ENCODE peak calls at places on chromosomes 3 and 15, in seven cellular contexts. One of them, this sample, is unnamed.
A peak's percentile ranks its signal among the peaks of the same experiment; 100 is the strongest.

GRCh38 chr15:58588096-58588495 is 156.3 kb downstream of the LIPC start:
- DNase-seq in GF-D8: no peak
- DNase-seq in posterior vena cava: no peak
- DNase-seq in psoas muscle: no peak
- DNase-seq in AG20443: no peak
- DNase-seq in Peyer's patch: no peak
- DNase-seq in adrenal gland: no peak
- DNase-seq in this sample: no peak

GRCh38 chr3:58466899-58467563 is 24.9 kb upstream of the KCTD6 start:
- DNase-seq in GF-D8: no peak
- DNase-seq in posterior vena cava: no peak
- DNase-seq in psoas muscle: no peak
- DNase-seq in AG20443: no peak
- DNase-seq in Peyer's patch: no peak
- DNase-seq in adrenal gland: no peak
- DNase-seq in this sample: no peak

GRCh38 chr15:65918936-65919335 is 49.6 kb downstream of the RAB11A start:
- DNase-seq in GF-D8: no peak
- DNase-seq in posterior vena cava: no peak
- DNase-seq in psoas muscle: no peak
- DNase-seq in AG20443: no peak
- DNase-seq in Peyer's patch: no peak
- DNase-seq in adrenal gland: no peak
- DNase-seq in this sample: no peak

GRCh38 chr3:129694228-129694627 is 87.8 kb upstream of the PLXND1 start:
- DNase-seq in GF-D8: no peak
- DNase-seq in posterior vena cava: no peak
- DNase-seq in psoas muscle: no peak
- DNase-seq in AG20443: no peak
- DNase-seq in Peyer's patch: no peak
- DNase-seq in adrenal gland: no peak
- DNase-seq in this sample: no peak

GRCh38 chr3:12454808-12455121 is 29.5 kb upstream of the TSEN2 start:
- DNase-seq in GF-D8: no peak
- DNase-seq in posterior vena cava: no peak
- DNase-seq in psoas muscle: no peak
- DNase-seq in AG20443: no peak
- DNase-seq in Peyer's patch: no peak
- DNase-seq in adrenal gland: no peak
- DNase-seq in this sample: no peak

GRCh38 chr3:138781012-138781470 is 53.7 kb downstream of the PIK3CB start:
- DNase-seq in GF-D8: no peak
- DNase-seq in posterior vena cava: no peak
- DNase-seq in psoas muscle: no peak
- DNase-seq in AG20443: no peak
- DNase-seq in Peyer's patch: no peak
- DNase-seq in adrenal gland: no peak
- DNase-seq in this sample: no peak

GRCh38 chr15:33107950-33108349 is 86.6 kb downstream of the FMN1 start:
- DNase-seq in GF-D8: no peak
- DNase-seq in posterior vena cava: no peak
- DNase-seq in psoas muscle: no peak
- DNase-seq in AG20443: no peak
- DNase-seq in Peyer's patch: no peak
- DNase-seq in adrenal gland: no peak
- DNase-seq in this sample: no peak

GRCh38 chr3:53357457-53357856 is 10.1 kb upstream of the DCP1A start:
- DNase-seq in GF-D8: no peak
- DNase-seq in posterior vena cava: no peak
- DNase-seq in psoas muscle: no peak
- DNase-seq in AG20443: no peak
- DNase-seq in Peyer's patch: no peak
- DNase-seq in adrenal gland: no peak
- DNase-seq in this sample: no peak

GRCh38 chr3:182142928-182143327 is 431.2 kb downstream of the SOX2 start:
- DNase-seq in GF-D8: no peak
- DNase-seq in posterior vena cava: no peak
- DNase-seq in psoas muscle: no peak
- DNase-seq in AG20443: no peak
- DNase-seq in Peyer's patch: no peak
- DNase-seq in adrenal gland: no peak
- DNase-seq in this sample: no peak

GRCh38 chr15:66847565-66847991 is 145.5 kb downstream of the SMAD6 start:
- DNase-seq in GF-D8: no peak
- DNase-seq in posterior vena cava: peak; percentile 72
- DNase-seq in psoas muscle: no peak
- DNase-seq in AG20443: no peak
- DNase-seq in Peyer's patch: no peak
- DNase-seq in adrenal gland: peak; percentile 10
- DNase-seq in this sample: no peak

GRCh38 chr15:88376574-88377174 is 90.5 kb downstream of the MRPL46 start:
- DNase-seq in GF-D8: no peak
- DNase-seq in posterior vena cava: no peak
- DNase-seq in psoas muscle: no peak
- DNase-seq in AG20443: peak; percentile 76
- DNase-seq in Peyer's patch: no peak
- DNase-seq in adrenal gland: no peak
- DNase-seq in this sample: no peak

GRCh38 chr15:28957606-28958498 is 72.1 kb downstream of the APBA2 start:
- DNase-seq in GF-D8: no peak
- DNase-seq in posterior vena cava: peak; percentile 66
- DNase-seq in psoas muscle: no peak
- DNase-seq in AG20443: no peak
- DNase-seq in Peyer's patch: no peak
- DNase-seq in adrenal gland: no peak
- DNase-seq in this sample: no peak

GRCh38 chr3:4350789-4351163 is 47.6 kb downstream of the SETMAR start:
- DNase-seq in GF-D8: peak; percentile 57
- DNase-seq in posterior vena cava: no peak
- DNase-seq in psoas muscle: no peak
- DNase-seq in AG20443: peak; percentile 76
- DNase-seq in Peyer's patch: peak; percentile 38
- DNase-seq in adrenal gland: peak; percentile 50
- DNase-seq in this sample: no peak

GRCh38 chr15:42608110-42608531 is 32.7 kb downstream of the STARD9 start:
- DNase-seq in GF-D8: peak; percentile 93
- DNase-seq in posterior vena cava: no peak
- DNase-seq in psoas muscle: no peak
- DNase-seq in AG20443: peak; percentile 13
- DNase-seq in Peyer's patch: peak; percentile 61
- DNase-seq in adrenal gland: no peak
- DNase-seq in this sample: no peak

This sample was measured in left ventricle myocardium superior.